ENCODE peak calls at places on chromosomes 3 and 15, in five cellular contexts. Y is stomach, C is spleen, S is fibroblast of lung, N is WTC11. B is an unnamed sample.

GRCh38 chr3:52004158-52004787 is 8.6 kb upstream of the RPL29 start:
- DNase-seq in C (no peak), Y (no peak), N (peak; percentile 76), S (peak; percentile 40), B (no peak)

GRCh38 chr3:86988235-86988634 is 2.7 kb downstream of the VGLL3 start:
- DNase-seq in S (peak; percentile 95), Y (no peak), N (no peak), C (no peak), B (peak; percentile 67)

GRCh38 chr15:56040081-56041035 is 46.9 kb upstream of the NEDD4 start:
- DNase-seq in S (peak; percentile 94), N (no peak), Y (peak; percentile 66), C (no peak), B (peak; percentile 96)

GRCh38 chr3:45574067-45574494 is 20.5 kb upstream of the LIMD1 start:
- DNase-seq in C (no peak), N (no peak), S (no peak), Y (no peak), B (no peak)

GRCh38 chr15:101127503-101128076 is 124.3 kb downstream of the CHSY1 start:
- DNase-seq in S (peak; percentile 98), N (no peak), Y (peak; percentile 68), C (peak; percentile 88), B (peak; percentile 86)

GRCh38 chr15:52709172-52709979 is 30.2 kb upstream of the ATOSA start:
- DNase-seq in C (peak; percentile 87), S (no peak), N (peak; percentile 85), Y (peak; percentile 69), B (peak; percentile 35)

GRCh38 chr15:90641581-90642463 is 75.3 kb upstream of the BLM start:
- DNase-seq in C (no peak), Y (no peak), N (no peak), S (no peak), B (no peak)

GRCh38 chr3:10553586-10554235 is 48.3 kb upstream of the ATP2B2 start:
- DNase-seq in Y (no peak), S (peak; percentile 22), C (no peak), N (peak; percentile 49), B (no peak)

GRCh38 chr15:33089878-33090757 is 104.4 kb downstream of the FMN1 start:
- DNase-seq in N (no peak), C (no peak), S (peak; percentile 54), Y (no peak), B (peak; percentile 90)

GRCh38 chr3:101625879-101626278 is 51.1 kb downstream of the ZBTB11 start:
- DNase-seq in N (no peak), S (no peak), C (no peak), Y (no peak), B (no peak)

GRCh38 chr3:48881652-48882114 is 17.0 kb downstream of the SLC25A20 start:
- DNase-seq in N (no peak), C (no peak), S (no peak), Y (no peak), B (no peak)

GRCh38 chr3:11037241-11037873 is 44.8 kb downstream of the SLC6A1 start:
- DNase-seq in C (no peak), S (no peak), N (no peak), Y (no peak), B (no peak)

GRCh38 chr3:38154625-38155255 is 10.6 kb upstream of the OXSR1 start:
- DNase-seq in C (no peak), S (no peak), N (no peak), Y (no peak), B (peak; percentile 54)

GRCh38 chr3:22399566-22399965 is 648.6 kb upstream of the ZNF385D start:
- DNase-seq in Y (no peak), N (no peak), S (no peak), C (no peak), B (peak; percentile 12)

GRCh38 chr3:194852836-194853508 is 167.3 kb downstream of the FAM43A start:
- DNase-seq in S (no peak), N (no peak), Y (no peak), C (peak; percentile 79), B (no peak)

GRCh38 chr3:14234197-14235002 is 55.8 kb downstream of the LSM3 start:
- DNase-seq in S (peak; percentile 57), N (no peak), Y (peak; percentile 64), C (no peak), B (peak; percentile 85)

GRCh38 chr3:52225452-52226228 is at the start of gene TLR9:
- DNase-seq in S (no peak), Y (no peak), C (peak; percentile 87), N (no peak), B (peak; percentile 77)

GRCh38 chr3:31952205-31952604 is 28.9 kb downstream of the OSBPL10 start:
- DNase-seq in C (peak; percentile 90), Y (no peak), S (no peak), N (no peak), B (no peak)

GRCh38 chr15:29736745-29737023 is 85.6 kb downstream of the TJP1 start:
- DNase-seq in S (peak; percentile 51), C (no peak), Y (no peak), N (no peak), B (peak; percentile 90)

GRCh38 chr15:34217587-34218225 is 7.1 kb upstream of the EMC4 start:
- DNase-seq in N (no peak), S (peak; percentile 77), C (no peak), Y (no peak), B (peak; percentile 44)

GRCh38 chr3:76438971-76439370 is 600.9 kb upstream of the ROBO2 start:
- DNase-seq in Y (no peak), C (no peak), S (peak; percentile 57), N (no peak), B (no peak)

GRCh38 chr15:96345560-96346389 is 15.3 kb downstream of the NR2F2 start:
- DNase-seq in S (peak; percentile 75), Y (peak; percentile 72), C (peak; percentile 86), N (peak; percentile 49), B (peak; percentile 23)

GRCh38 chr3:64462203-64463120 is 225.3 kb downstream of the ADAMTS9 start:
- DNase-seq in C (no peak), N (no peak), Y (no peak), S (peak; percentile 97), B (no peak)

GRCh38 chr15:63396546-63396939 is 14.9 kb upstream of the CA12 start:
- DNase-seq in N (no peak), S (no peak), Y (no peak), C (no peak), B (no peak)

GRCh38 chr3:72957303-72957702 is 39.3 kb upstream of the PPP4R2 start:
- DNase-seq in S (no peak), N (no peak), Y (peak; percentile 51), C (no peak), B (no peak)

GRCh38 chr3:44442591-44443309 is 34.7 kb downstream of the ZNF445 start:
- DNase-seq in C (no peak), Y (no peak), S (no peak), N (no peak), B (no peak)

GRCh38 chr3:44437800-44438199 is 39.7 kb downstream of the ZNF445 start:
- DNase-seq in N (no peak), Y (no peak), S (no peak), C (no peak), B (no peak)

GRCh38 chr3:44444437-44444836 is 33.0 kb downstream of the ZNF445 start:
- DNase-seq in Y (no peak), S (no peak), C (no peak), N (no peak), B (no peak)

GRCh38 chr3:44434834-44435510 is 42.5 kb downstream of the ZNF445 start:
- DNase-seq in S (no peak), Y (no peak), C (no peak), N (no peak), B (no peak)

DNA sequence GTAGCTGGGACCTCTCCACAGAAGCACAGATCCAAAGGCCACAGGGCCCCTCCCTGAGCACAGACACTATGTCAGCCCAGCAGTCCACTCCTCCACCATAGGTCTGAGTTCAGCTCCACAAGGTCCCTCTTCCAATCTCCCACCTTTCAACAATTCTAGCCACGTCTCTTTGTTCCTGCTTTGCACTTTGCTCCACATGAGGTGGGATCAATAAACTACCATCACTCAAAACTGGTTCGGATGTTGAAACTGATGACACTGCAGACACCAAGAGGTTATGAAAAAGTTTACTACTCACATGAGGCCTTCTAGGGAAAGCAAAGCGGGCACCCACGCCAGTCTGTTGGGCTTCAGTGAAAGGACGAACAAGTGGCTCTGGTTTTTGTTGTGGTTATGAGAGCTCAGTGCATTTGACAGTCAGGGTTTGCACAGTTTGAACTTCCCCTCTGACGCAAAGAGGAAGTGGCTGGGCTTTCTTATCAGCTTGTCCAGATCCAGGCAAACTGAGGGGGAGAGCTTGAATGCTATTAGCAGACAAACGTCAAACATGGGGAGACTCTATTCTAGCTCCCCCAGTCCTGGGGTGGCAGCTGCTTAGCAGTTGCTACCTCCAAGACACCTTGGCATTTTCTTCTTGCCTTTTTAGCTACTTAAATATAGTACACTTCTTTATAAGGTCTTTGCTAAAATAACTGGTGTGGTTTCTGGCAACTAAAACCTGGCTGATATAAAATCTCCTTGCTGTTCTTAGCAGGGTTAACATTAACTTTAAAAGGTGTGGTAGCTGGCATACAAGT is 37.8 kb downstream of the ZNF445 start:
- DNase-seq in N (no peak), C (peak; percentile 89), Y (peak; percentile 72), S (peak; percentile 59), B (no peak)
- TF ChIP-seq CTCF in N (no peak), C (no peak), Y (no peak), S (no peak), B (no peak)

GRCh38 chr3:128011140-128011539 is 41.1 kb upstream of the SEC61A1 start:
- DNase-seq in Y (peak; percentile 72), N (peak; percentile 90), S (peak; percentile 29), C (no peak), B (peak; percentile 61)
- TF ChIP-seq CTCF in Y (peak; percentile 34), N (no peak), S (peak; percentile 51), C (no peak), B (peak; percentile 50)

GRCh38 chr3:57675530-57675929 is 17.3 kb downstream of the DENND6A start:
- DNase-seq in S (no peak), C (no peak), N (no peak), Y (no peak), B (no peak)

GRCh38 chr3:57673158-57673557 is 19.7 kb downstream of the DENND6A start:
- DNase-seq in Y (no peak), C (no peak), S (no peak), N (no peak), B (no peak)

DNA sequence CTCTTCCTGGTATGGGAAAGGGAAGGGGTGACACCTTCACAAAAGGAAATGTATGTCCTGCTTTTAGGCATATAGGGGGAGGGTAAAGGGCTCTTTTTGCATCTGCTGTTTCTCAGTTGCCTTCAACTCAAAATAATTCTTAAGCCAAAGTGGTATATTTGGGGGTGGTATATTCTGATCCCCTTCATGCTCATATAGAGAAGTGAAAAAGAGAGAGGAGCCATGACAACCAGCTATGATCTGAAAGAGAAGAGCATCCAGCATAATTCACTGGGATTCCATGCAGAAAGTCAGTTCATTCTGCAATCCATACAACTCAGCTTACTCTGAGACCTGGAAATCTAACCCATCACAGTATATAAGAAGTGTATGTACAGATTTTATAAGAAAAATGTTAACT is 22.3 kb downstream of the DENND6A start:
- DNase-seq in Y (no peak), S (no peak), N (no peak), C (no peak), B (no peak)
- TF ChIP-seq CTCF in Y (no peak), S (no peak), N (no peak), C (no peak), B (no peak)

DNA sequence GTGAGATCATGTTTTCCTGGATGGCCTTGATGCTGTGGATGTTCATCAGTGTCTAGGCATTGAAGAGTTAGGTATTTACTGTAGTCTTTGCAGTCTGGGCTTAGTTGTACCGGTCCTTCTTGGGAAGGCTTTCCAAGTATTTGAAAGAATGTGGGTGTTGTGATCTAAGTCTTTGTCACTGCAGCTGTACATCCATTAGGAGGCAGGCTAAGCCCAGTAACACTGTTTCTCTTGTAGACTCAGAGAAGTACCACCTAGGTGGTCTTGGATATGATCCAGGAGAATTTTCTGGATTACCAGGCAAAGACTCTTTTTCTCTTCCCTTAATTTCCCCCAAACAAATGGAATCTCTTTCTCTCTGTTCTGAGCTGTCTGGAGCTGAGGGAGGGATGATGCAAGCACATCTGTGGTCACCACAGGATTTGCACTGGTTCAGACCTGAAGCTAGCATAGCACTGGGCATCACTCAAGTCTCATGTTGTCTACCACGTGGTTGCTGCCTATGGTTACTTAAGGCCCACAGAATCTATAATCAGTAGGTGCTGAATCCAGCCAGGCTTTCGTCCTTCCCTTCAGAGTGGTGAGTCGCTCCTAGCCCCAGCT is 227.6 kb downstream of the NECTIN3 start:
- DNase-seq in S (peak; percentile 59), N (no peak), Y (no peak), C (no peak), B (no peak)
- TF ChIP-seq CTCF in S (no peak), N (no peak), Y (no peak), C (no peak), B (no peak)

B was measured in MCF 10A.